ENCODE peak calls at places on chromosomes 7 and 10, in ten cellular contexts. I, J, H, F, L, S, M, G, B and A are unnamed samples.

GRCh38 chr10:83372646-83373045 is 766.7 kb upstream of the GHITM start:
- DNase-seq in I (no peak), H (no peak), L (no peak), F (no peak), M (no peak), J (no peak), G (no peak), B (no peak), S (no peak), A (no peak)

GRCh38 chr7:754531-755420 is 27.7 kb upstream of the PRKAR1B start:
- DNase-seq in F (no peak), G (no peak), J (no peak), S (no peak), L (no peak), I (no peak), B (no peak), H (no peak), M (no peak), A (no peak)

GRCh38 chr10:121167534-121168243 is 316.5 kb downstream of the WDR11 start:
- DNase-seq in F (no peak), B (no peak), L (peak; percentile 79), S (no peak), I (no peak), G (no peak), H (no peak), J (no peak), M (no peak), A (no peak)

GRCh38 chr7:29408841-29409243 is 154.8 kb upstream of the PRR15 start:
- DNase-seq in F (peak; percentile 30), J (peak; percentile 81), I (no peak), H (peak; percentile 74), B (peak; percentile 84), M (peak; percentile 45), L (peak; percentile 78), G (peak; percentile 77), S (no peak), A (peak; percentile 84)

GRCh38 chr10:97865488-97865887 is 15.8 kb downstream of the GOLGA7B start:
- DNase-seq in M (no peak), S (no peak), L (no peak), F (no peak), I (no peak), B (no peak), G (no peak), H (no peak), J (no peak), A (no peak)

GRCh38 chr10:79161557-79161956 is 92.8 kb downstream of the ZMIZ1 start:
- DNase-seq in S (no peak), H (no peak), I (no peak), G (no peak), M (no peak), L (no peak), F (no peak), B (no peak), J (no peak), A (no peak)

GRCh38 chr10:59323036-59323459 is 39.3 kb downstream of the FAM13C start:
- DNase-seq in L (peak; percentile 77), J (no peak), F (no peak), H (no peak), B (no peak), S (no peak), M (no peak), G (peak; percentile 66), I (no peak), A (peak; percentile 75)

GRCh38 chr7:157474685-157475084 is 137.9 kb downstream of the DNAJB6 start:
- DNase-seq in B (peak; percentile 4), I (no peak), G (no peak), L (no peak), H (no peak), M (no peak), J (no peak), F (peak; percentile 49), S (no peak), A (no peak)

GRCh38 chr7:157991761-157992160 is 595.9 kb downstream of the PTPRN2 start:
- DNase-seq in J (no peak), H (no peak), S (no peak), I (no peak), B (no peak), G (no peak), M (no peak), F (no peak), L (no peak), A (no peak)

GRCh38 chr10:116044722-116045374 is 228.2 kb downstream of the GFRA1 start:
- DNase-seq in B (no peak), G (no peak), J (no peak), I (no peak), H (no peak), F (no peak), L (no peak), M (peak; percentile 58), S (no peak), A (no peak)

GRCh38 chr7:127903913-127904705 is 127.1 kb downstream of the LRRC4 start:
- DNase-seq in L (no peak), H (no peak), J (no peak), S (no peak), I (no peak), M (no peak), F (no peak), B (no peak), G (no peak), A (no peak)

GRCh38 chr7:25496394-25497103 is 268.3 kb upstream of the NPVF start:
- DNase-seq in L (no peak), G (peak; percentile 24), I (no peak), J (peak; percentile 52), H (no peak), M (no peak), B (no peak), S (no peak), F (no peak), A (no peak)

GRCh38 chr10:55629792-55630490 is 731.1 kb downstream of the ZWINT start:
- DNase-seq in I (no peak), G (peak; percentile 20), S (peak; percentile 32), J (no peak), B (peak; percentile 81), H (peak; percentile 36), M (peak; percentile 17), L (no peak), F (no peak), A (peak; percentile 61)

GRCh38 chr7:45216181-45216580 is 58.6 kb downstream of the RAMP3 start:
- DNase-seq in F (no peak), J (no peak), H (no peak), S (no peak), M (no peak), B (no peak), L (no peak), G (no peak), I (no peak), A (no peak)

GRCh38 chr7:144834516-144835165 is 1.2 kb downstream of the TPK1 start:
- DNase-seq in H (no peak), F (peak; percentile 36), L (no peak), S (no peak), J (peak; percentile 35), I (no peak), G (no peak), B (no peak), M (peak; percentile 47), A (no peak)

GRCh38 chr7:23713285-23714235 is 3.5 kb downstream of the STK31 start:
- DNase-seq in G (no peak), L (no peak), M (no peak), H (no peak), J (no peak), F (no peak), S (peak; percentile 48), B (no peak), I (no peak), A (no peak)

GRCh38 chr10:80202934-80203834 is 2.2 kb downstream of the ANXA11 start:
- DNase-seq in L (peak; percentile 59), F (peak; percentile 67), G (no peak), B (peak; percentile 36), J (no peak), S (no peak), H (peak; percentile 71), M (peak; percentile 86), I (peak; percentile 39), A (no peak)

GRCh38 chr7:151661556-151661955 is 141.9 kb upstream of the RHEB start:
- DNase-seq in H (no peak), F (no peak), J (no peak), G (no peak), I (no peak), S (peak; percentile 93), M (no peak), B (no peak), L (no peak), A (no peak)

GRCh38 chr7:92634924-92635519 is 44.8 kb upstream of the FAM133B start:
- DNase-seq in L (no peak), M (no peak), I (no peak), B (no peak), J (no peak), S (peak; percentile 94), G (no peak), F (no peak), H (no peak), A (no peak)

GRCh38 chr7:50267525-50268041 is 36.9 kb upstream of the IKZF1 start:
- DNase-seq in S (no peak), B (no peak), F (no peak), L (no peak), I (no peak), M (no peak), H (no peak), J (no peak), G (no peak), A (no peak)

GRCh38 chr7:49166441-49166840 is 242.1 kb downstream of the CDC14C start:
- DNase-seq in J (no peak), B (no peak), G (no peak), F (no peak), I (no peak), L (no peak), H (no peak), S (no peak), M (no peak), A (peak; percentile 70)

GRCh38 chr10:44932338-44933116 is 21.4 kb downstream of the TMEM72 start:
- DNase-seq in B (peak; percentile 63), L (peak; percentile 36), I (peak; percentile 82), M (peak; percentile 90), S (no peak), J (peak; percentile 44), F (peak; percentile 92), G (peak; percentile 82), H (peak; percentile 92), A (peak; percentile 47)

GRCh38 chr7:97012293-97013005 is 7.1 kb downstream of the DLX6 start:
- DNase-seq in M (no peak), G (no peak), S (no peak), I (no peak), L (no peak), B (no peak), H (no peak), F (no peak), J (no peak), A (no peak)

GRCh38 chr10:73590881-73591577 is at the start of gene USP54:
- DNase-seq in S (peak; percentile 78), M (peak; percentile 14), H (no peak), F (no peak), L (peak; percentile 36), G (peak; percentile 93), B (no peak), J (no peak), I (no peak), A (no peak)